ENCODE peak calls at places on chromosome 16, in four cellular contexts. Q is nucleus accumbens, L is islet precursor cell, N is mucosa of gallbladder. P is an unnamed sample.
A peak's percentile ranks its signal among the peaks of the same experiment; 100 is the strongest.

GRCh38 chr16:66020642-66021041 is 345.8 kb upstream of the CDH5 start:
- DNase-seq in Q (no peak), L (no peak), N (no peak), P (peak; percentile 13)

GRCh38 chr16:23640669-23640958 is 496 bp downstream of the PALB2 start:
- DNase-seq in Q (no peak), L (no peak), N (no peak), P (no peak)

GRCh38 chr16:53546988-53547391 is 44.0 kb upstream of the AKTIP start:
- DNase-seq in Q (no peak), L (peak; percentile 70), N (no peak), P (no peak)

GRCh38 chr16:69804283-69804682 is 42.2 kb downstream of the WWP2 start:
- DNase-seq in Q (no peak), L (no peak), N (no peak), P (no peak)

GRCh38 chr16:19745286-19746018 is 27.4 kb downstream of the IQCK start:
- DNase-seq in Q (no peak), L (peak; percentile 70), N (no peak), P (no peak)

GRCh38 chr16:17776888-17777287 is 306.1 kb upstream of the XYLT1 start:
- DNase-seq in Q (peak; percentile 36), L (no peak), N (no peak), P (no peak)

GRCh38 chr16:80792031-80792430 is 12.4 kb downstream of the CDYL2 start:
- DNase-seq in Q (no peak), L (no peak), N (no peak), P (no peak)

GRCh38 chr16:7333326-7333725 is 681 bp downstream of the RBFOX1 start:
- DNase-seq in Q (no peak), L (no peak), N (no peak), P (no peak)

GRCh38 chr16:68972720-68973119 is 129.4 kb downstream of the TANGO6 start:
- DNase-seq in Q (no peak), L (peak; percentile 90), N (no peak), P (no peak)

GRCh38 chr16:49874613-49875237 is 18.8 kb upstream of the ZNF423 start:
- DNase-seq in Q (no peak), L (no peak), N (no peak), P (no peak)

GRCh38 chr16:4918790-4919210 is 18.1 kb downstream of the PPL start:
- DNase-seq in Q (no peak), L (peak; percentile 70), N (peak; percentile 71), P (no peak)

GRCh38 chr16:57883953-57884654 is 81.8 kb upstream of the KIFC3 start:
- DNase-seq in Q (no peak), L (no peak), N (no peak), P (no peak)

GRCh38 chr16:22692034-22692433 is 121.9 kb upstream of the HS3ST2 start:
- DNase-seq in Q (no peak), L (no peak), N (no peak), P (no peak)

GRCh38 chr16:1177750-1178149 is 24.8 kb downstream of the CACNA1H start:
- DNase-seq in Q (no peak), L (no peak), N (no peak), P (no peak)

GRCh38 chr16:68079616-68080344 is 5.4 kb upstream of the NFATC3 start:
- DNase-seq in Q (peak; percentile 31), L (no peak), N (peak; percentile 78), P (peak; percentile 70)

GRCh38 chr16:67017451-67017750 is 11.5 kb upstream of the CBFB start:
- DNase-seq in Q (no peak), L (no peak), N (no peak), P (no peak)

P was measured in GM13976.